ENCODE peak calls at places on chromosomes 12 and 14, in ten cellular contexts. J is psoas muscle, I is body of pancreas, S is A673, R is GM23338, G is fibroblast of lung, O is thoracic aorta, X is ovary, L is tibial artery, N is hepatocyte. Y is an unnamed sample.

GRCh38 chr14:62133776-62134175 is 371.6 kb downstream of the SNAPC1 start:
- DNase-seq in J (no peak), I (no peak), S (no peak), R (no peak), G (no peak), O (no peak), X (no peak), L (no peak), N (no peak), Y (no peak)

GRCh38 chr12:112130461-112130998 is 5.2 kb downstream of the TRAFD1 start:
- DNase-seq in J (no peak), I (no peak), S (peak; percentile 81), R (no peak), G (no peak), O (no peak), X (no peak), L (no peak), N (peak; percentile 46), Y (no peak)

GRCh38 chr12:57118711-57119271 is 7.6 kb upstream of the STAT6 start:
- DNase-seq in J (no peak), I (no peak), S (no peak), R (no peak), G (no peak), O (no peak), X (no peak), L (no peak), N (no peak), Y (no peak)

GRCh38 chr14:100881211-100882025 is 22.1 kb downstream of the RTL1 start:
- DNase-seq in J (peak; percentile 51), I (no peak), S (no peak), R (no peak), G (no peak), O (no peak), X (no peak), L (no peak), N (no peak), Y (no peak)

GRCh38 chr12:130702966-130703732 is 12.9 kb downstream of the RIMBP2 start:
- DNase-seq in J (no peak), I (no peak), S (no peak), R (no peak), G (no peak), O (no peak), X (no peak), L (peak; percentile 13), N (no peak), Y (no peak)

GRCh38 chr12:50961708-50962107 is 9.4 kb downstream of the HIGD1C start:
- DNase-seq in J (no peak), I (no peak), S (no peak), R (no peak), G (peak; percentile 42), O (no peak), X (no peak), L (no peak), N (no peak), Y (no peak)

GRCh38 chr14:35234007-35234406 is 58.2 kb upstream of the PSMA6 start:
- DNase-seq in J (no peak), I (no peak), S (peak; percentile 25), R (no peak), G (peak; percentile 34), O (no peak), X (no peak), L (no peak), N (no peak), Y (no peak)

GRCh38 chr12:6376079-6376941 is 947 bp upstream of the SCNN1A start:
- DNase-seq in J (peak; percentile 65), I (peak; percentile 90), S (no peak), R (peak; percentile 88), G (peak; percentile 73), O (no peak), X (peak; percentile 63), L (peak; percentile 79), N (peak; percentile 75), Y (peak; percentile 46)

GRCh38 chr14:32230181-32230580 is 27.1 kb upstream of the RNU6-8 start:
- DNase-seq in J (no peak), I (no peak), S (no peak), R (no peak), G (peak; percentile 93), O (no peak), X (no peak), L (no peak), N (no peak), Y (no peak)

GRCh38 chr12:6228535-6229223 is 28.5 kb downstream of the CD9 start:
- DNase-seq in J (peak; percentile 68), I (no peak), S (no peak), R (no peak), G (no peak), O (no peak), X (no peak), L (peak; percentile 86), N (peak; percentile 62), Y (no peak)

GRCh38 chr14:105171004-105171673 is 2.6 kb upstream of the JAG2 start:
- DNase-seq in J (peak; percentile 85), I (peak; percentile 69), S (peak; percentile 59), R (no peak), G (no peak), O (no peak), X (no peak), L (no peak), N (no peak), Y (peak; percentile 74)

GRCh38 chr12:47995976-47996375 is 8.3 kb downstream of the COL2A1 start:
- DNase-seq in J (no peak), I (peak; percentile 45), S (no peak), R (no peak), G (peak; percentile 81), O (no peak), X (no peak), L (peak; percentile 33), N (peak; percentile 65), Y (no peak)

DNA sequence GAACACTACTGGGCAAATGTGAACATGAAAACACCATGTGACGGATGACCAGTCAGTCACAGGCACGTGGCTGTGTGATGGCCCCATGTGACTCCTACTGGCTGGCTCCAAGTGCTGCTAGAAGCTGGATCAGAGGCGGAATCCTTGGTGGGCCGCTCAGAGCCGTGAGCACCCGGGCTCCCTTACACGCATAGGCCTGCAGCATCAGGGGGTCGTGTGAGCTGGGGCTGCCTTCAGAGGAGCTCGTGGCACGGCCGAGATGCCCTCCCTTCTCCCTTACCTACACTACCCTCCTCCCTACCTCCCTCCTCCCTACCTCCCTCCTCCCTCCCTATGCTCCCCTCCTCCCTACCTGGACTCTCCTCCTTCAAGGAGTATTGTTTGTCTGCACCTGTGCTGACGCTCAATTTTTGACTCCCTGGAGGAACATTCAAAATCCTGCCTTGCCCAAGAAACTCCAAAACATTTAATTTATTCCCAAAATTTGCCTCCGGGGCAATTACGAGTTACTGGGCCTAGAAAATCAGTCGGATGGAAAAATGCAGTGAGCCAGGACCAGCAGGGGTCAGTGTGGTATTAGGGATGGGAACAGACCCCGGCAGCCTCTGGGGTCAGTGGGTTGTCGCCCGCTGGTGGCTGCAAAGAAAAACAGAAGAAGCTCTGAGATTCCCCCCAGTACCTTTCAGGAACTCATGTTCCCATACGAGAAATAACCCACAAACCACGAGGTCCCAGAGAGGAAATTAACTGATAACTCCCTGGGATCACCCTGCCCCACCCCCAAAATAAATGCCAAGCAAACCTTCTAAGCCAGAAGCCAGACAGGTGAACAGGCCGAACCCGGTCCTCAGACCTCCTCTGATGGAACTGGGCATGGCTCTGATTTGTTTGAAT is 61.3 kb downstream of the C14orf132 start:
- DNase-seq in J (peak; percentile 79), I (peak; percentile 86), S (peak; percentile 77), R (peak; percentile 93), G (peak; percentile 60), O (no peak), X (peak; percentile 64), L (peak; percentile 81), N (peak; percentile 89), Y (peak; percentile 72)
- H3K27ac ChIP-seq in J (no peak overlapping the region), I (no peak overlapping the region), S (no peak overlapping the region), R (no peak overlapping the region), G (no peak overlapping the region), O (no peak overlapping the region), X (no peak overlapping the region), L (no peak overlapping the region), N (no peak overlapping the region), Y (no peak overlapping the region)

GRCh38 chr12:69998011-69998410 is 173.0 kb downstream of the MYRFL start:
- DNase-seq in J (no peak), I (no peak), S (no peak), R (no peak), G (no peak), O (no peak), X (no peak), L (no peak), N (no peak), Y (no peak)

GRCh38 chr12:69998922-69999321 is 173.9 kb downstream of the MYRFL start:
- DNase-seq in J (no peak), I (no peak), S (no peak), R (no peak), G (no peak), O (no peak), X (no peak), L (no peak), N (no peak), Y (no peak)

GRCh38 chr12:69996722-69997121 is 171.7 kb downstream of the MYRFL start:
- DNase-seq in J (no peak), I (no peak), S (no peak), R (no peak), G (no peak), O (no peak), X (no peak), L (no peak), N (no peak), Y (no peak)

GRCh38 chr12:69994593-69995222 is 169.7 kb downstream of the MYRFL start:
- DNase-seq in J (no peak), I (peak; percentile 34), S (peak; percentile 33), R (no peak), G (no peak), O (no peak), X (no peak), L (no peak), N (peak; percentile 74), Y (no peak)

GRCh38 chr12:69996276-69996675 is 171.2 kb downstream of the MYRFL start:
- DNase-seq in J (no peak), I (no peak), S (no peak), R (no peak), G (no peak), O (no peak), X (no peak), L (no peak), N (no peak), Y (no peak)
- H3K4me1 ChIP-seq in J (no peaks in the 10 kb centered on the region), I (no peaks in the 10 kb centered on the region), S (peaks cover 8% of the 10 kb centered on the region), R (no peaks in the 10 kb centered on the region), G (no peaks in the 10 kb centered on the region), O (peaks cover 34% of the 10 kb centered on the region), X (no peaks in the 10 kb centered on the region), L (peaks cover 79% of the 10 kb centered on the region), N (no peaks in the 10 kb centered on the region), Y (peaks cover 7% of the 10 kb centered on the region)

DNA sequence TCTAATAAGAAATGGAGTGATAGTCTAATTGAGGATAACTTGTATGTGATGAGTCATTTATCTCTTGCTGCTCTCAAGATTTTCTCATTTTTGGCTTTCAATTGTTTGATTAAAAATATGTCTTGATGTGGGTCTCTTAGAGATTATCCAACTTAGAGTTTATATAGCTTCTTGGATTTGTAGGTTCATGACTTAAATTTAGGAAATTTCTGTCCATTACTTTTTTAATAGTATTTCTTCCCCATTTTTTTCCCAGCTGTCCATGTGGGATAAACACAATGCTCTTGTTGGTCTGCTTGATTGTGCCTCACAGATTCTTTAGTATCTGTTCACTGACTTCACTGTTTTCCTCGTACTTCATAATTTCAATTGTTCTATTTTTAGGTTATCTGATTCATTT is 7.5 kb downstream of the OR6C65 start:
- DNase-seq in J (no peak), I (no peak), S (no peak), R (no peak), G (no peak), O (no peak), X (no peak), L (no peak), N (no peak), Y (no peak)
- H3K27me3 ChIP-seq in J (no peaks in the 10 kb centered on the region), I (no peaks in the 10 kb centered on the region), S (no peaks in the 10 kb centered on the region), R (no peaks in the 10 kb centered on the region), G (no peaks in the 10 kb centered on the region), O (no peaks in the 10 kb centered on the region), X (no peaks in the 10 kb centered on the region), L (no peaks in the 10 kb centered on the region), N (no peaks in the 10 kb centered on the region), Y (no peaks in the 10 kb centered on the region)

GRCh38 chr12:81610955-81611889 is 147.9 kb downstream of the PPFIA2 start:
- DNase-seq in J (no peak), I (no peak), S (peak; percentile 18), R (peak; percentile 61), G (no peak), O (no peak), X (no peak), L (no peak), N (peak; percentile 23), Y (no peak)
- H3K27ac ChIP-seq in J (no peak overlapping the region), I (no peak overlapping the region), S (no peak overlapping the region), R (no peak overlapping the region), G (no peak overlapping the region), O (no peak overlapping the region), X (no peak overlapping the region), L (no peak overlapping the region), N (no peak overlapping the region), Y (no peak overlapping the region)